ENCODE peak calls at places on chromosome 3, in six cellular contexts. N, S, O, Z, I and M are unnamed samples.

GRCh38 chr3:122952509-122952908 is 75.1 kb downstream of the SEMA5B start:
- DNase-seq in N (no peak), S (no peak), O (peak; percentile 11), Z (no peak), I (no peak), M (no peak)

GRCh38 chr3:126418256-126418530 is 23.5 kb downstream of the CFAP100 start:
- DNase-seq in N (no peak), S (no peak), O (no peak), Z (no peak), I (no peak), M (no peak)

GRCh38 chr3:187802928-187803259 is 57.6 kb upstream of the BCL6 start:
- DNase-seq in N (no peak), S (no peak), O (no peak), Z (no peak), I (no peak), M (no peak)

GRCh38 chr3:9797196-9797945 is 4.5 kb downstream of the ARPC4 start:
- DNase-seq in N (no peak), S (no peak), O (no peak), Z (no peak), I (no peak), M (no peak)

GRCh38 chr3:34183581-34184313 is 385.3 kb downstream of the PDCD6IP start:
- DNase-seq in N (no peak), S (no peak), O (no peak), Z (no peak), I (no peak), M (no peak)

GRCh38 chr3:98068824-98069223 is 18.1 kb upstream of the OR5AC2 start:
- DNase-seq in N (no peak), S (no peak), O (no peak), Z (no peak), I (no peak), M (no peak)

GRCh38 chr3:106206165-106206564 is 337.4 kb upstream of the CBLB start:
- DNase-seq in N (peak; percentile 26), S (peak; percentile 46), O (peak; percentile 47), Z (no peak), I (no peak), M (no peak)

GRCh38 chr3:159604151-159604581 is 384.5 kb upstream of the IL12A start:
- DNase-seq in N (no peak), S (peak; percentile 37), O (peak; percentile 65), Z (no peak), I (no peak), M (peak; percentile 46)

GRCh38 chr3:117146571-117146970 is 437.0 kb downstream of the TUSC7 start:
- DNase-seq in N (no peak), S (no peak), O (no peak), Z (no peak), I (no peak), M (no peak)

GRCh38 chr3:190117995-190118394 is 2.7 kb downstream of the P3H2 start:
- DNase-seq in N (no peak), S (peak; percentile 54), O (no peak), Z (no peak), I (no peak), M (no peak)

GRCh38 chr3:134446800-134447199 is 39.0 kb downstream of the ANAPC13 start:
- DNase-seq in N (no peak), S (no peak), O (peak; percentile 83), Z (no peak), I (peak; percentile 39), M (peak; percentile 53)

GRCh38 chr3:134448664-134449063 is 37.1 kb downstream of the ANAPC13 start:
- DNase-seq in N (no peak), S (no peak), O (no peak), Z (no peak), I (peak; percentile 45), M (no peak)

GRCh38 chr3:134447371-134447770 is 38.4 kb downstream of the ANAPC13 start:
- DNase-seq in N (no peak), S (no peak), O (no peak), Z (no peak), I (peak; percentile 66), M (no peak)

GRCh38 chr3:134449951-134450350 is 35.8 kb downstream of the ANAPC13 start:
- DNase-seq in N (no peak), S (no peak), O (no peak), Z (no peak), I (no peak), M (no peak)

GRCh38 chr3:134449277-134449676 is 36.5 kb downstream of the ANAPC13 start:
- DNase-seq in N (peak; percentile 47), S (no peak), O (peak; percentile 61), Z (no peak), I (peak; percentile 79), M (peak; percentile 59)
- TF ChIP-seq CTCF in N (no peak), S (peak; percentile 58), O (peak; percentile 52), Z (no peak), I (peak; percentile 20), M (peak; percentile 77)

GRCh38 chr3:13047296-13048165 is 25.7 kb downstream of the IQSEC1 start:
- DNase-seq in N (no peak), S (no peak), O (no peak), Z (no peak), I (no peak), M (no peak)
- TF ChIP-seq CTCF in N (no peak), S (peak; percentile 31), O (peak; percentile 6), Z (peak; percentile 36), I (no peak), M (peak; percentile 41)

GRCh38 chr3:156787926-156788663 is 38.1 kb upstream of the LEKR1 start:
- DNase-seq in N (no peak), S (peak; percentile 95), O (peak; percentile 99), Z (no peak), I (no peak), M (peak; percentile 95)
- TF ChIP-seq CTCF in N (no peak), S (no peak), O (no peak), Z (no peak), I (no peak), M (no peak)

GRCh38 chr3:175146258-175146657 is 287.1 kb downstream of the NAALADL2 start:
- DNase-seq in N (no peak), S (peak; percentile 41), O (peak; percentile 38), Z (no peak), I (no peak), M (peak; percentile 39)
- TF ChIP-seq CTCF in N (no peak), S (peak; percentile 49), O (peak; percentile 49), Z (no peak), I (peak; percentile 7), M (peak; percentile 76)